ENCODE peak calls at places on chromosomes 3 and 15, in four cellular contexts. H is A549, J is IMR-90, G is HCT116. E is an unnamed sample.

GRCh38 chr3:134850761-134851160 is 55.7 kb downstream of the EPHB1 start:
- DNase-seq in H (no peak), J (no peak), G (no peak), E (no peak)

GRCh38 chr3:66409771-66410355 is 91.0 kb downstream of the LRIG1 start:
- DNase-seq in J (no peak), G (no peak), H (no peak), E (no peak)

GRCh38 chr3:114179575-114179974 is 723 bp upstream of the DRD3 start:
- DNase-seq in J (peak), G (peak), H (peak), E (peak)

GRCh38 chr15:73982251-73982962 is 9.7 kb downstream of the STOML1 start:
- DNase-seq in G (no peak), H (no peak), J (peak), E (no peak)

GRCh38 chr15:66703540-66703941 is 1.5 kb downstream of the SMAD6 start:
- DNase-seq in H (no peak), J (peak), G (no peak), E (peak)

GRCh38 chr3:127672429-127673190 is at the start of gene ABTB1:
- DNase-seq in J (peak), H (peak), G (no peak), E (peak)

GRCh38 chr3:172709776-172710708 is 825 bp downstream of the NCEH1 start:
- DNase-seq in H (no peak), J (peak), G (no peak), E (peak)

GRCh38 chr3:139559541-139559940 is 20.0 kb upstream of the RBP1 start:
- DNase-seq in G (no peak), J (peak), H (no peak), E (no peak)

GRCh38 chr3:14253022-14253761 is 74.6 kb downstream of the LSM3 start:
- DNase-seq in H (no peak), J (peak), G (no peak), E (no peak)

GRCh38 chr3:140577911-140578310 is 100.0 kb upstream of the TRIM42 start:
- DNase-seq in G (no peak), H (no peak), J (no peak), E (no peak)
- TF ChIP-seq RAD21 in G (no peak), H (no peak), J (no peak), E (no peak)

GRCh38 chr3:185423178-185423577 is 60.2 kb downstream of the MAP3K13 start:
- DNase-seq in H (peak), G (no peak), J (peak), E (no peak)

GRCh38 chr3:185421577-185422232 is 58.8 kb downstream of the MAP3K13 start:
- DNase-seq in J (no peak), G (no peak), H (no peak), E (no peak)

GRCh38 chr3:185424435-185424834 is 61.5 kb downstream of the MAP3K13 start:
- DNase-seq in G (no peak), J (no peak), H (no peak), E (no peak)

GRCh38 chr3:185420762-185421161 is 57.8 kb downstream of the MAP3K13 start:
- DNase-seq in J (no peak), G (no peak), H (peak), E (no peak)

DNA sequence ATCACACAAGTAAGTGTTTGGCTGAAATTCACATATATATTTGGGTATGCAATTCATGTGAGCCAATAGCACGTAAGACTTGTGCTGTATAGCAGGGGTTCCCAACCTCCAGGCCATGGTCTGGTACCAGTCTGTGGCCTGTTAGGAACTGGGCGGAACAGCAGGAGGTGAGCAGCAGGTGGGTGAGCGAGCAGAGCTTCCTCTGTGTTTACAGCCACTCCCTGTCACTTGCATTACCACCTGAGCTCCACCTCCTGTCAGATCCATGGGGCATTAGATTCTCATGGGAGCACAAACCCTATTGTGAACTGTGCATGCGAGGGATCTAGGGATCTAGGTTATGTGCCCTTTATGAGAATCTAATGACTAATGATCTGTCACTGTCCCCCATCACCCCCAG is 59.7 kb downstream of the MAP3K13 start:
- DNase-seq in G (no peak), J (no peak), H (no peak), E (no peak)
- TF ChIP-seq RAD21 in G (no peak), J (no peak), H (no peak), E (no peak)

GRCh38 chr3:23129817-23130216 is 73.3 kb upstream of the UBE2E2 start:
- DNase-seq in J (no peak), G (no peak), H (no peak), E (no peak)
- TF ChIP-seq RAD21 in J (no peak), G (no peak), H (no peak), E (no peak)

DNA sequence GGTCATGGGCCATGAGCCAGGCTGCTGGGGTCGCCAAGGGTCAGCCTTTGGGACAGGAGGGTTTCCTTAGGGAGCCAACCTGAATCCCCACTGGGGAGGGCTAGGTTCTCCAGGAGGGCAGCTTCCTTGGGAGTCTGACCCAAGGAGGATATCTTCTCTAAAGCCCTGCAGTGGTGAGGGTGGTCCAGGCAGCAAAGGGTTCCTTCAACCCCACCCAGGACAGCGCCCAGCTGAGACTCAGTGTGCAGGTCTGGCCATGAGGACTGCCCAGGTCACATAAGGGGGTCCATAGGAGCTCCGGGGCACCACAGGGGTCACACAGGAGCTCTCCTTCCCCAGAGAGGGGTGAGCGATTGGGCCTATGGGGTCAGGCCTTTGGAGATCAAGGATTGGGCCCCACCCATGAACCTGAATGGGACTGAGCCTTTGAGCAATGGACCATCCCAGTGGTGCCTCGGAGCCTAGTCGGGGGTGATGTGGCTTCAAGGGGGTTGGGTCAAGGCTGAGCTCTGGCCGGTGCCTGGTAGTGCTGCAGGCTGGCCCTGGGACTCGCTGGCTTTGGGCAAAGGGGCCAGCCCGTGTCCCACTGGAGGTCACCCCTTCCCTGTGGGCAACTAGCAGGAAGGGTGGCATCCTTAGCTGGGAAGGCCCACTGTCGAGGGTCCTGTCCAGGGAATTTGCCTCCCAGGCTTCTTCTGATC is 216.5 kb downstream of the SNRPN start:
- DNase-seq in H (no peak), J (no peak), G (no peak), E (no peak)
- TF ChIP-seq RAD21 in H (no peak), J (no peak), G (no peak), E (no peak)

GRCh38 chr15:52261026-52261425 is 34.6 kb downstream of the MYO5C start:
- DNase-seq in J (no peak), G (no peak), H (no peak), E (no peak)

GRCh38 chr15:52262364-52262763 is 33.2 kb downstream of the MYO5C start:
- DNase-seq in J (no peak), G (no peak), H (no peak), E (no peak)

GRCh38 chr15:52259503-52259902 is 36.1 kb downstream of the MYO5C start:
- DNase-seq in G (no peak), J (no peak), H (no peak), E (no peak)

GRCh38 chr15:52263563-52263962 is 32.0 kb downstream of the MYO5C start:
- DNase-seq in J (no peak), H (no peak), G (no peak), E (no peak)

DNA sequence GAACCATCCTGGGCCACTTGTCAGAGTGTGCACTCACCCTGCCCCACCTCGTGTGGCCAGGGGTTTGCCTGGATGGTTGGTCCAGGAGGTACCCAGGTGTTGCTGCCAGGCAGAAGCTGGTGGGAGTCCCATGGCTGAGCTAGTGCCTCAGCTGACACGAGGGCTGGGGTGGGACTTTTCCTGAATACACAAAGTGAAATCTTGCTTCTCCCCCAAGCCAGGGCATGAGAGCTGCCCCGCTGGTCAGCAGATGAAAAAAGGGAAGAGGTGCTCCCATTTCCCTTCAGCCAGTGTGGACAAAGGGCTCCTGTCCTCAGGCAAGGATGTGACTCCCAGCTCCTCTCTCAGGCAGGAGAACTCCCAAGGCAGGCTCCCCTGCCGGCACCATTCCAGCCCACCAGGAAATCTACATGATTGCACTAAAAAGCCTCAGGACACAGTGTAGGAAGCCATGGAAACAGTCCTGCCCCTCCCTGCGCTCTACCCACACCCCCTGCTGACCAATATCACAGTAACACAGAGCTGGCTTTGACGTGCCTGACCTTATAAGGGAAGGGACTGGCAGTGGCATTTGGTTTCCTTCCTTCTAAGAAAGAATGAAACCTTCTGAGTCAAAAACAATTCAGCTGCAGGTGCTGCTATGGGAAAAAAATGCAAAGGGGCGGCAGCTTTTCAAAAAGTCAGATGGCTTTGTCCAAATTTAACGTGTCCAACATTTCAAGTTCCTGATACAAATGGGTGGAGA is 33.9 kb downstream of the MYO5C start:
- DNase-seq in H (peak), J (peak), G (peak), E (peak)
- TF ChIP-seq RAD21 in H (no peak), J (peak), G (no peak), E (peak)

GRCh38 chr3:57852896-57853295 is 96.8 kb downstream of the SLMAP start:
- DNase-seq in G (no peak), J (peak), H (peak), E (peak)
- TF ChIP-seq RAD21 in G (peak), J (peak), H (peak), E (peak)

DNA sequence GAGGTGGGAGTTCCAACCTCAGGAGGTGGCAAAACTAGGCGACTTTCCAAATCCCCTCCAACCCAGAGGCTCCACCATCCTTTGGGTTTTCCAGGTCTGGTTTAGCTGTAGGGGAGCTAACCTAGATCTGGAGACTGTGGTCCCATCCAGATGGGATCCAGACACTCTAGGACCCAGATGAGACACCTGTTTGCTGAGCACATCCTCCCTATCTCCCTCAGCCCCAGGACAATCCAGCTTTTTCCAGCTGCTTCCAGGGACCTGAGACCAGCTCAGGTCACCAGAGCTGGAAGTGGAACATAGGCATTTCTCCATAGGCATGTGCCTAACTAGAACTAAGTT is 18.2 kb downstream of the CRTAP start:
- DNase-seq in G (no peak), J (no peak), H (no peak), E (no peak)
- TF ChIP-seq RAD21 in G (no peak), J (no peak), H (no peak), E (no peak)

E was measured in SK-N-SH.